ENCODE peak calls at places on chromosomes 11 and 22, in four cellular contexts. One of them, this sample, is unnamed.

GRCh38 chr11:90288207-90288821 is 65.5 kb upstream of the CHORDC1 start:
- DNase-seq in GM12878: no peak
- DNase-seq in WTC11: no peak
- DNase-seq in H1: no peak
- DNase-seq in this sample: peak

GRCh38 chr11:15695096-15695721 is 580.5 kb downstream of the INSC start:
- DNase-seq in GM12878: no peak
- DNase-seq in WTC11: no peak
- DNase-seq in H1: no peak
- DNase-seq in this sample: no peak

GRCh38 chr11:44711772-44712608 is 14.8 kb upstream of the TSPAN18 start:
- DNase-seq in GM12878: no peak
- DNase-seq in WTC11: no peak
- DNase-seq in H1: no peak
- DNase-seq in this sample: no peak

GRCh38 chr11:102256251-102256650 is 61.0 kb upstream of the BIRC3 start:
- DNase-seq in GM12878: no peak
- DNase-seq in WTC11: no peak
- DNase-seq in H1: no peak
- DNase-seq in this sample: no peak

GRCh38 chr11:75352417-75353206 is 1.2 kb upstream of the ARRB1 start:
- DNase-seq in GM12878: no peak
- DNase-seq in WTC11: no peak
- DNase-seq in H1: no peak
- DNase-seq in this sample: no peak

GRCh38 chr11:76792505-76793264 is 9.5 kb downstream of the TSKU start:
- DNase-seq in GM12878: no peak
- DNase-seq in WTC11: no peak
- DNase-seq in H1: no peak
- DNase-seq in this sample: no peak

GRCh38 chr11:134418119-134418840 is 6.2 kb upstream of the B3GAT1 start:
- DNase-seq in GM12878: no peak
- DNase-seq in WTC11: peak
- DNase-seq in H1: no peak
- DNase-seq in this sample: no peak

GRCh38 chr11:68643576-68643975 is 40.8 kb upstream of the GAL start:
- DNase-seq in GM12878: no peak
- DNase-seq in WTC11: no peak
- DNase-seq in H1: no peak
- DNase-seq in this sample: no peak

GRCh38 chr11:16184588-16184987 is 171.8 kb downstream of the SOX6 start:
- DNase-seq in GM12878: no peak
- DNase-seq in WTC11: no peak
- DNase-seq in H1: no peak
- DNase-seq in this sample: peak

GRCh38 chr11:30310623-30311022 is 12.3 kb upstream of the ARL14EP start:
- DNase-seq in GM12878: peak
- DNase-seq in WTC11: no peak
- DNase-seq in H1: no peak
- DNase-seq in this sample: no peak

GRCh38 chr11:62569611-62570010 is 4.1 kb downstream of the EEF1G start:
- DNase-seq in GM12878: no peak
- DNase-seq in WTC11: no peak
- DNase-seq in H1: no peak
- DNase-seq in this sample: no peak

GRCh38 chr11:103069367-103069766 is 22.6 kb downstream of the DCUN1D5 start:
- DNase-seq in GM12878: no peak
- DNase-seq in WTC11: no peak
- DNase-seq in H1: no peak
- DNase-seq in this sample: no peak

GRCh38 chr11:44865866-44866272 is 84.8 kb downstream of the TP53I11 start:
- DNase-seq in GM12878: no peak
- DNase-seq in WTC11: no peak
- DNase-seq in H1: no peak
- DNase-seq in this sample: no peak

GRCh38 chr22:36334838-36335603 is 52.7 kb downstream of the MYH9 start:
- DNase-seq in GM12878: no peak
- DNase-seq in WTC11: no peak
- DNase-seq in H1: no peak
- DNase-seq in this sample: no peak

GRCh38 chr22:34214372-34214771 is 294.1 kb upstream of the LARGE1 start:
- DNase-seq in GM12878: no peak
- DNase-seq in WTC11: no peak
- DNase-seq in H1: no peak
- DNase-seq in this sample: no peak

GRCh38 chr11:15607361-15608036 is 492.8 kb downstream of the INSC start:
- DNase-seq in GM12878: no peak
- DNase-seq in WTC11: no peak
- DNase-seq in H1: no peak
- DNase-seq in this sample: no peak

GRCh38 chr22:47550524-47551437 is 788.3 kb downstream of the TBC1D22A start:
- DNase-seq in GM12878: no peak
- DNase-seq in WTC11: no peak
- DNase-seq in H1: no peak
- DNase-seq in this sample: no peak

GRCh38 chr22:19036523-19037273 is 85.5 kb downstream of the DGCR2 start:
- DNase-seq in GM12878: no peak
- DNase-seq in WTC11: peak
- DNase-seq in H1: no peak
- DNase-seq in this sample: no peak

GRCh38 chr11:82012276-82012675 is 721.4 kb downstream of the FAM181B start:
- DNase-seq in GM12878: no peak
- DNase-seq in WTC11: no peak
- DNase-seq in H1: no peak
- DNase-seq in this sample: no peak

GRCh38 chr22:41446057-41446501 is 522 bp downstream of the TOB2 start:
- DNase-seq in GM12878: no peak
- DNase-seq in WTC11: peak
- DNase-seq in H1: no peak
- DNase-seq in this sample: no peak

GRCh38 chr11:106087815-106088435 is 10.5 kb downstream of the AASDHPPT start:
- DNase-seq in GM12878: no peak
- DNase-seq in WTC11: peak
- DNase-seq in H1: no peak
- DNase-seq in this sample: peak

GRCh38 chr11:112355726-112356125 is 95.1 kb upstream of the PLET1 start:
- DNase-seq in GM12878: no peak
- DNase-seq in WTC11: peak
- DNase-seq in H1: peak
- DNase-seq in this sample: no peak

GRCh38 chr11:82902086-82902485 is 550 bp downstream of the DDIAS start:
- DNase-seq in GM12878: no peak
- DNase-seq in WTC11: no peak
- DNase-seq in H1: no peak
- DNase-seq in this sample: no peak

GRCh38 chr11:97943493-97943892 is 1077.3 kb upstream of the CNTN5 start:
- DNase-seq in GM12878: no peak
- DNase-seq in WTC11: no peak
- DNase-seq in H1: no peak
- DNase-seq in this sample: no peak

GRCh38 chr11:28133146-28133545 is 25.0 kb downstream of the METTL15 start:
- DNase-seq in GM12878: no peak
- DNase-seq in WTC11: no peak
- DNase-seq in H1: no peak
- DNase-seq in this sample: no peak

GRCh38 chr11:27395556-27396258 is 32.7 kb upstream of the CCDC34 start:
- DNase-seq in GM12878: no peak
- DNase-seq in WTC11: no peak
- DNase-seq in H1: no peak
- DNase-seq in this sample: peak

GRCh38 chr11:79377399-79377798 is 63.4 kb downstream of the TENM4 start:
- DNase-seq in GM12878: no peak
- DNase-seq in WTC11: no peak
- DNase-seq in H1: no peak
- DNase-seq in this sample: no peak

DNA sequence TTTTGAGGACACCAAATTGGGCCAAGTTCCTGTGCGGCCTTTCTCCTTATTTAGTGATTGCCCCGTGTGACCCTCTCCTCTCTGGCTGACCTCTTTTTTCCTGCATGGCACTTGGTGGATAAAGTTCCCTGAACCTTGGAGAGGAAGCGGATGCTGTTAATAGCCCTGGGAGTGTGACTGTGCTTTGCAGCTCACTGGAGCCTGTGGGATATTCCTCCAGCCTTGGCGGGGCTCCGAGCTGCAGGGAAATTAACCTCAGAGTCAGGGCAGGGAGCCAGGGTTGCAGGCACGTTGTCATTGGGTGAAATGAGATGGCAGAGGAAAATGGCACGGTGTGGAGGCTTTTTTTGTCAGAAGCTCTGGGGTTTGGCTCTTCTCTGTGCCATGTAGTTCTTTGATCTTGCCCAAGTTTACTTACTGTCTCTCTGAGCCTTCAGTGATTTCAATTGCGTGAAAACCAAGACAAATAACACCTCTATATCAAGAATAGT is 965 bp downstream of the OR9Q1 start:
- DNase-seq in GM12878: no peak
- DNase-seq in WTC11: no peak
- DNase-seq in H1: no peak
- DNase-seq in this sample: no peak
- TF ChIP-seq ATF2 in GM12878: no peak
- TF ChIP-seq ATF2 in WTC11: no peak
- TF ChIP-seq ATF2 in H1: no peak
- TF ChIP-seq ATF2 in this sample: no peak

GRCh38 chr11:87043894-87044293 is 6.2 kb downstream of the TMEM135 start:
- DNase-seq in GM12878: no peak
- DNase-seq in WTC11: no peak
- DNase-seq in H1: no peak
- DNase-seq in this sample: no peak
- TF ChIP-seq ATF2 in GM12878: no peak
- TF ChIP-seq ATF2 in WTC11: no peak
- TF ChIP-seq ATF2 in H1: no peak
- TF ChIP-seq ATF2 in this sample: no peak

GRCh38 chr22:37983860-37984791 is at the start of gene SOX10:
- DNase-seq in GM12878: no peak
- DNase-seq in WTC11: peak
- DNase-seq in H1: no peak
- DNase-seq in this sample: no peak
- TF ChIP-seq ATF2 in GM12878: no peak
- TF ChIP-seq ATF2 in WTC11: no peak
- TF ChIP-seq ATF2 in H1: no peak
- TF ChIP-seq ATF2 in this sample: no peak

DNA sequence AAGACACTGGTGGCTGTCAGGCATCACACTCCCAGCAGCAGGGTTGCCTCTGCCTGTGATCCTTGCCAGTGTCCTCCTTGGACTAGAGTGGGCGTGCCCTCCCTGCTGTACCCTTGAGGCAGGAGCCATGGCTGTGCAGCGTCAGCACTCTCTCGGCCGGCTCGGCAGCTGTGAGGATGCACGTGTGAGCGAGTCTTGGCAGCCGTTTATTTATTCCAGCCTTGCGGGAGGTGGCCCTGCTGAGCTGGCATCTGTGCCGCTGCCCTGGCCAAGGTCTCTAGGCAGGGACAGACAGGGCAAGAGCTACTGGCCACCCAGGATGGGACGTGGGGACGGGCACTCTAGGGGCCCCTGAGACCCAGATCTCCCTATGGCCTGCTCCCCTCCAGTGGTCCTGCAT is 33.9 kb downstream of the TSPAN4 start:
- DNase-seq in GM12878: no peak
- DNase-seq in WTC11: no peak
- DNase-seq in H1: no peak
- DNase-seq in this sample: no peak
- TF ChIP-seq ATF2 in GM12878: no peak
- TF ChIP-seq ATF2 in WTC11: no peak
- TF ChIP-seq ATF2 in H1: no peak
- TF ChIP-seq ATF2 in this sample: no peak

DNA sequence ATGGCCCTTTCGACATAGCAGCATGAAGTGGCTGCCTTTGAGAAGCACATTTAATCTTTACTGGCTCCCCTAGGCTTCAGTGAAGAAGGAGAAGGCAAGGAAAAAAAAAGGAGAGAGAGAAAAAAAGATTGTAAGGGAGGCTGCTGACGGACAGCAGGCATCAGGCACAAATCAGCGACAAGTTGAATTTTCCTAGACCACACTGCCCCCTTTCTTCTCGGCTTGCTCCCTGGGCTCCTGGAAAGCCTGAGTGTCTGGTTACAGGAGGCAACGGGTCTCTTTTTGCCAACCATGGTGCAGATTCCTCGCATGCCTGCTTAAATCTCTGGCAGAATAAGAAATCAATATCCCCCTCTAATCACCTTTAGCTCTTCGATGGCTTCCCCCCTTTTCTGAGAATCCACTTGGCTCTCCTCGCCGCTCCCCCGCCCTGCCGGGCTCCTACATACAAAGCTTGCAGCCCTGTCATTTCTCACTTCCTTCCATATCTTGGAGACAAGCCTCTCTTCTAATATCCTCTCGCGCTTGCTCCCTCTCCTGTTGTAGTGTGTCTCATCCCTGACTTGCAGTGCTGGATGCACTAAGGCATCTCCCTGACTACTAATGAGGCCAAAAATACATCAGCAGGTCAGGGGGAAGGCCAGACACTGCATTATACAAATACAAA is 14.3 kb downstream of the BLID start:
- DNase-seq in GM12878: no peak
- DNase-seq in WTC11: peak
- DNase-seq in H1: peak
- DNase-seq in this sample: peak
- TF ChIP-seq ATF2 in GM12878: no peak
- TF ChIP-seq ATF2 in WTC11: no peak
- TF ChIP-seq ATF2 in H1: no peak
- TF ChIP-seq ATF2 in this sample: no peak

GRCh38 chr11:96707273-96707672 is 317.5 kb downstream of the JRKL start:
- DNase-seq in GM12878: no peak
- DNase-seq in WTC11: no peak
- DNase-seq in H1: no peak
- DNase-seq in this sample: no peak

GRCh38 chr11:96706761-96707160 is 316.9 kb downstream of the JRKL start:
- DNase-seq in GM12878: no peak
- DNase-seq in WTC11: no peak
- DNase-seq in H1: no peak
- DNase-seq in this sample: no peak

GRCh38 chr11:96713301-96713700 is 323.5 kb downstream of the JRKL start:
- DNase-seq in GM12878: no peak
- DNase-seq in WTC11: no peak
- DNase-seq in H1: no peak
- DNase-seq in this sample: no peak

GRCh38 chr11:96704847-96705246 is 315.0 kb downstream of the JRKL start:
- DNase-seq in GM12878: no peak
- DNase-seq in WTC11: no peak
- DNase-seq in H1: no peak
- DNase-seq in this sample: no peak

DNA sequence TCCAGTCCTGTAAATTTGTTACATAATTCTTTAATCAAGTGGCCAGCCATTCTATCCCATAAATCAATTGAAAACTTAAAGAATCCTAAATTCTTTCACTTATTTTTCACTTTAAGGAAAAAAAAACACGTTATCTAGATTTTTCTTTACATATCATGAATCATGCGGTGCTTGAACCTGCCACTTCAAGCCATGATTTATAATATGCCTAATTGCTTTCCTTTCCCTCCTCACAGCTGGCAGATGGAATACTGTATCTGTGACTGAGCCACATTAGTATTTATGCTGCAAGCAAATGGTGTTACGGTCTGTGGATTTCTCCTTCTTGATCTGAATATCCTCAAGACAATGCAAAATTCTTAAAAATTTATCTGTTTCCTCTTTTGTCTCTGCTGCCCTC is 318.7 kb downstream of the JRKL start:
- DNase-seq in GM12878: no peak
- DNase-seq in WTC11: no peak
- DNase-seq in H1: no peak
- DNase-seq in this sample: no peak
- TF ChIP-seq ATF2 in GM12878: no peak
- TF ChIP-seq ATF2 in WTC11: no peak
- TF ChIP-seq ATF2 in H1: no peak
- TF ChIP-seq ATF2 in this sample: no peak

This sample was measured in HepG2.